ENCODE peak calls at places on chromosomes 5 and 9, in eight cellular contexts. G is dorsolateral prefrontal cortex, C is PC-3, A is astrocyte of the spinal cord, Z is T-helper 9 cell, E is A673, V is natural killer cell, B is GM19239. K is an unnamed sample.

GRCh38 chr5:133460172-133460758 is 152.1 kb downstream of the FSTL4 start:
- DNase-seq in G (no peak), V (no peak), Z (peak), E (peak), A (no peak), C (peak), B (peak), K (no peak)

GRCh38 chr9:110089681-110090370 is 118.1 kb downstream of the C9orf152 start:
- DNase-seq in E (no peak), C (peak), V (no peak), G (no peak), Z (no peak), A (no peak), B (no peak), K (no peak)

GRCh38 chr5:79510638-79511037 is 3.3 kb downstream of the HOMER1 start:
- DNase-seq in B (no peak), A (no peak), G (no peak), V (no peak), C (no peak), Z (no peak), E (no peak), K (no peak)

GRCh38 chr5:129410488-129410887 is 49.6 kb upstream of the ADAMTS19 start:
- DNase-seq in C (no peak), V (no peak), A (no peak), E (no peak), Z (no peak), B (no peak), G (no peak), K (no peak)

GRCh38 chr9:130039504-130040147 is 3.4 kb downstream of the FNBP1 start:
- DNase-seq in B (no peak), G (no peak), E (peak), A (no peak), C (peak), V (no peak), Z (no peak), K (no peak)

GRCh38 chr5:129118826-129119225 is 24.3 kb downstream of the ISOC1 start:
- DNase-seq in V (no peak), E (no peak), Z (no peak), C (no peak), G (no peak), A (no peak), B (no peak), K (no peak)

GRCh38 chr9:34084562-34084961 is 35.9 kb upstream of the UBAP2 start:
- DNase-seq in V (no peak), B (no peak), Z (no peak), C (no peak), G (peak), A (no peak), E (no peak), K (no peak)

GRCh38 chr5:77586101-77586500 is 52.4 kb downstream of the OTP start:
- DNase-seq in G (no peak), B (no peak), A (no peak), V (no peak), C (no peak), E (no peak), Z (no peak), K (no peak)

GRCh38 chr9:9771314-9771713 is 841.5 kb downstream of the PTPRD start:
- DNase-seq in A (no peak), Z (no peak), V (no peak), B (no peak), C (no peak), E (no peak), G (no peak), K (no peak)

GRCh38 chr9:70574222-70574837 is 159.9 kb upstream of the KLF9 start:
- DNase-seq in B (no peak), G (no peak), V (no peak), C (no peak), A (peak), Z (no peak), E (no peak), K (no peak)

GRCh38 chr5:139707445-139708003 is 59.4 kb downstream of the CXXC5 start:
- DNase-seq in A (no peak), B (no peak), E (no peak), V (no peak), Z (no peak), G (no peak), C (no peak), K (no peak)

GRCh38 chr9:130128782-130129424 is 43.3 kb upstream of the NCS1 start:
- DNase-seq in C (peak), A (peak), E (peak), B (peak), G (no peak), Z (peak), V (peak), K (peak)

GRCh38 chr9:81559741-81560140 is 129.6 kb downstream of the TLE1 start:
- DNase-seq in V (no peak), E (no peak), Z (no peak), A (peak), B (no peak), G (no peak), C (peak), K (no peak)

GRCh38 chr9:4497855-4498254 is 7.6 kb downstream of the SLC1A1 start:
- DNase-seq in Z (no peak), B (no peak), C (peak), V (no peak), E (peak), G (no peak), A (peak), K (no peak)

GRCh38 chr5:56649569-56649968 is 165.8 kb upstream of the MAP3K1 start:
- DNase-seq in Z (no peak), E (peak), G (no peak), A (no peak), C (no peak), B (no peak), V (no peak), K (no peak)

GRCh38 chr9:128818839-128819715 is 777 bp downstream of the ENDOG start:
- DNase-seq in V (peak), E (peak), Z (peak), C (peak), G (no peak), A (no peak), B (peak), K (peak)

GRCh38 chr5:103587185-103587748 is 24.7 kb upstream of the NUDT12 start:
- DNase-seq in C (peak), A (peak), V (no peak), Z (no peak), B (no peak), G (no peak), E (peak), K (no peak)

GRCh38 chr9:121376214-121376830 is 6.3 kb upstream of the STOM start:
- DNase-seq in C (peak), V (no peak), G (no peak), Z (no peak), A (peak), B (no peak), E (peak), K (no peak)

GRCh38 chr5:149125386-149125891 is 15.9 kb upstream of the ABLIM3 start:
- DNase-seq in C (peak), A (no peak), B (no peak), Z (no peak), G (no peak), V (no peak), E (no peak), K (no peak)

GRCh38 chr9:6907772-6908381 is 150.1 kb downstream of the KDM4C start:
- DNase-seq in G (no peak), A (peak), E (peak), V (no peak), Z (no peak), B (no peak), C (peak), K (no peak)

GRCh38 chr9:113602126-113603119 is 138.9 kb downstream of the RGS3 start:
- DNase-seq in Z (no peak), V (no peak), C (peak), G (no peak), A (peak), B (peak), E (peak), K (no peak)

GRCh38 chr5:154756871-154757646 is 1.9 kb downstream of the LARP1 start:
- DNase-seq in Z (peak), G (peak), A (no peak), B (no peak), E (peak), V (peak), C (peak), K (peak)

GRCh38 chr5:132669455-132669820 is 4.4 kb upstream of the IL4 start:
- DNase-seq in G (no peak), B (no peak), Z (no peak), E (no peak), V (no peak), C (no peak), A (no peak), K (no peak)

GRCh38 chr9:37382161-37382981 is 40.1 kb upstream of the GRHPR start:
- DNase-seq in V (no peak), G (no peak), Z (no peak), C (no peak), E (no peak), A (no peak), B (no peak), K (no peak)

GRCh38 chr9:99184427-99185327 is 37.1 kb downstream of the ALG2 start:
- DNase-seq in C (peak), G (peak), A (peak), Z (peak), V (peak), B (peak), E (peak), K (peak)

GRCh38 chr5:84191296-84191695 is 193.4 kb downstream of the EDIL3 start:
- DNase-seq in V (no peak), E (no peak), G (no peak), C (no peak), Z (no peak), A (peak), B (no peak), K (no peak)

GRCh38 chr9:5858833-5859232 is 25.9 kb upstream of the ERMP1 start:
- DNase-seq in C (no peak), A (no peak), E (no peak), B (no peak), G (no peak), Z (no peak), V (no peak), K (no peak)

GRCh38 chr9:133282454-133283238 is 7.6 kb upstream of the ABO start:
- DNase-seq in B (no peak), C (no peak), G (no peak), Z (no peak), V (no peak), E (no peak), A (no peak), K (no peak)